ENCODE peak calls at places on chromosomes 7 and 10, in seven cellular contexts. V, L, F, E, K, U and A are unnamed samples.

GRCh38 chr10:119207713-119208552 is 562 bp downstream of the GRK5 start:
- DNase-seq in V (peak), E (peak), K (peak), U (peak), L (peak), F (no peak), A (peak)

GRCh38 chr10:121007264-121007663 is 156.1 kb downstream of the WDR11 start:
- DNase-seq in E (no peak), F (no peak), V (no peak), U (no peak), K (no peak), L (no peak), A (no peak)

GRCh38 chr10:60649485-60650271 is 128.6 kb upstream of the CDK1 start:
- DNase-seq in U (no peak), K (no peak), F (no peak), L (no peak), E (no peak), V (no peak), A (no peak)

GRCh38 chr7:73507556-73507955 is 14.5 kb downstream of the BAZ1B start:
- DNase-seq in U (no peak), K (no peak), F (no peak), V (no peak), E (no peak), L (no peak), A (no peak)

GRCh38 chr7:92809397-92810241 is 26.8 kb downstream of the CDK6 start:
- DNase-seq in U (peak), E (peak), K (peak), L (peak), F (no peak), V (peak), A (peak)

GRCh38 chr7:30894866-30895408 is 16.7 kb upstream of the AQP1 start:
- DNase-seq in V (no peak), U (no peak), E (no peak), L (no peak), K (no peak), F (no peak), A (no peak)

GRCh38 chr10:83458611-83459010 is 680.7 kb upstream of the GHITM start:
- DNase-seq in L (no peak), F (no peak), E (no peak), V (no peak), K (no peak), U (no peak), A (no peak)

GRCh38 chr10:126408953-126409641 is 20.8 kb upstream of the ADAM12 start:
- DNase-seq in V (no peak), E (no peak), K (no peak), U (no peak), F (no peak), L (no peak), A (no peak)

GRCh38 chr7:105830405-105831218 is 45.8 kb downstream of the ATXN7L1 start:
- DNase-seq in F (no peak), K (no peak), L (no peak), U (peak), E (no peak), V (no peak), A (peak)

GRCh38 chr10:61608255-61609040 is 54.3 kb upstream of the CABCOCO1 start:
- DNase-seq in F (no peak), L (no peak), E (no peak), K (no peak), U (no peak), V (no peak), A (no peak)

GRCh38 chr7:68684246-68684850 is 913.9 kb upstream of the AUTS2 start:
- DNase-seq in K (no peak), F (no peak), E (no peak), U (peak), V (no peak), L (no peak), A (no peak)

GRCh38 chr10:9900765-9901164 is 1116.9 kb upstream of the CELF2 start:
- DNase-seq in U (no peak), F (no peak), V (no peak), L (no peak), K (no peak), E (no peak), A (no peak)

GRCh38 chr10:87705339-87705738 is 45.7 kb downstream of the PAPSS2 start:
- DNase-seq in K (no peak), U (peak), E (no peak), F (no peak), L (no peak), V (no peak), A (no peak)

GRCh38 chr10:12782537-12782936 is 219.0 kb downstream of the CCDC3 start:
- DNase-seq in F (no peak), V (peak), K (no peak), U (peak), E (peak), L (peak), A (peak)

GRCh38 chr10:9833871-9834454 is 1183.7 kb upstream of the CELF2 start:
- DNase-seq in K (no peak), L (no peak), E (no peak), V (no peak), F (no peak), U (no peak), A (no peak)

GRCh38 chr10:127424594-127425264 is 124.4 kb upstream of the NPS start:
- DNase-seq in K (no peak), L (no peak), V (no peak), U (peak), E (no peak), F (no peak), A (no peak)

GRCh38 chr7:10121641-10122040 is 852.0 kb upstream of the PHF14 start:
- DNase-seq in U (no peak), K (no peak), L (no peak), F (no peak), V (no peak), E (no peak), A (no peak)

GRCh38 chr10:117541405-117541908 is 1.1 kb upstream of the EMX2 start:
- DNase-seq in L (no peak), F (no peak), K (no peak), U (no peak), V (peak), E (no peak), A (no peak)

GRCh38 chr10:133315847-133316246 is 7.1 kb downstream of the ZNF511 start:
- DNase-seq in V (no peak), K (no peak), L (no peak), U (no peak), F (no peak), E (no peak), A (no peak)

GRCh38 chr10:97792058-97792721 is 20.4 kb upstream of the SFRP5 start:
- DNase-seq in K (peak), E (peak), F (peak), L (peak), U (peak), V (peak), A (peak)

GRCh38 chr7:151087247-151088018 is 1.2 kb downstream of the AGAP3 start:
- DNase-seq in U (peak), F (no peak), K (peak), V (peak), E (peak), L (peak), A (peak)

DNA sequence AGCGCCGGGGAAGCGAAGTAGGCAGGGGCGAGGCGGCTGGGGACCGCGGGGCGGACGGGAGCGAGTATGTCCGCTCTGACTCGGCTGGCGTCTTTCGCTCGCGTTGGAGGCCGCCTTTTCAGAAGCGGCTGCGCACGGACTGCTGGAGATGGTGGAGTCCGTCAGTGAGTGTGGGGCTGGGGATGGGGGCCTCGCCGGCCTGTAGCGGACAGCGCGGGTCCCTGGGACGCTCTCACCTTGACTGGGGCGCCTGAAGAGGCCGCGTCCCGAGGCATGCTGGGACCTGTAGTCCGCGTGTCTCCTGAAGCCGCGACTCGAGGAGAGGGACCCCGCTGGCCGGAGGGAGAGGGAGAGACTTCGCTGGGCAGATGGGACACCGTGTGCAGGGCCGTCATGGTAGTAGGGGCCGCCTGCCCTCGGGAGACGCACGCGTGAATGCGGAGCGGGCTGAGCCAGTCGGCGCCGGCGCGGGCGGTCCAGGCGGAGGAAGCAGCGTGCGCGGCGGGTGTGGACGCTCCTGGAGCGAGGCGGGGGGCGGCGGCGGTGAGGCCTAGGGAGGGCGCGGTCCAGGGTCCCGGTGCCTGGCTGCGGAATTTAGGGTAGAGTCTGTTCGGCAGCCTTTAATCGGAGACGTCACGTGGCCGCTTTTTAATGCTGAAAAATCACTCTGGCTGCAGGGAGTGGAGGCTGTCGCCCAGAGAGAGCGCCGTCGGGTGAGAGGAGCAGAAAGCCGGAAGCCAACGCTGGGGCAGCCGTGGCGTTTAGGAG is at the start of gene NDUFB2:
- DNase-seq in L (peak), E (peak), U (peak), K (peak), F (peak), V (peak), A (peak)
- TF ChIP-seq POLR2A in L (no peak), E (peak), U (peak), K (peak), F (peak), V (peak), A (peak)

DNA sequence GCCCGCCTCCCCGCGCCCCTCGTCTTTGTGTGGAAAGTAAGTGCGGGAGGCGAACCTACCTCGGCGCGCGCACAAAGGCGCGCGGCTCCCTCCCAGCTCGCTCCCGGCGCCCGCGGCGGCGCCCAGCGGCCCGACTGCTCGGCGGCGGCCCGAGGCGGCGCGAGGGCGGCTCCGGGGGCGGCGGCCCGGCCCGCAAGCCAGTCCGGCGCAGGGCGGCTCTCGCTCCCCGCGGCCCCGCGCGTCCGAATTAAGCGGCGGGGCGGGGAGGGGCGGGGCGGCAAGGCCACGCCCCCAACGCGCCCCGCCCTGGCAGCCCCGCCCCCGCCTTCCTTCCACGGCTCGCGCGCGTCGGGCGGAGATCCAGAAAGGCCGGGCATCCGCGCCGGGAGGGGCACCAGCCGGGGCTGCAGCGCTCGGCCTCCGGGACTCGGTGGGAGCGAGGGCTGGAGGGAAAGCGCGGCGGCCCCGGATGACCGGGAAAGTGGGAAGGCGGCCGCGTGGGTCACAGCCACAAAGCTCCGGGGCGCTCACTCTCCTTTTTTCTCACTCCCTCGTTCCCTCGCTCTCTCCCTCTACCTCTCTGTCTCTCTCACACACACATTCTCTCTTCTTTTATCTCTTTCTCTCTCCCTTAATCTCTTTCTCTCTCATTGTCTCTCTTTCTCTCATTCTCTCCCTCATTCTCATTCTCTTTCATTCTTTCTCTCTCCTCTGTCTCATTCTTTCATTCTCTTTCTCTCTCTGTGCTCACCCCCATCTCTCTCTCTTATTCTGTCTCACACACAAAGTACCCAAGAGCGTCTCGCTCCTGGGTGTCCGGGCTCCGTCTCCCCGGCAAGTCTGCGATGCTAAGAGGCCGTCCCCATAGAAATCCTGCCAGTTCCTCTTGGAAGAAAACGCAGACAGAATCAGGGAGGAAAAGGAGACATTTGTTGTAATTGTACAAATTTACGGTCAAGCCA is 170.2 kb downstream of the FAM107B start:
- DNase-seq in L (peak), E (peak), V (peak), K (peak), F (peak), U (peak), A (peak)
- TF ChIP-seq POLR2A in L (no peak), E (peak), V (no peak), K (peak), F (no peak), U (peak), A (peak)

GRCh38 chr7:100675581-100676350 is 2.2 kb downstream of the GNB2 start:
- DNase-seq in U (peak), V (peak), L (peak), E (peak), F (peak), K (peak), A (peak)

GRCh38 chr7:100674441-100675407 is 1.2 kb downstream of the GNB2 start:
- DNase-seq in U (no peak), F (no peak), V (no peak), L (no peak), K (peak), E (peak), A (no peak)

GRCh38 chr7:100673302-100673941 is at the start of gene GNB2:
- DNase-seq in U (peak), V (peak), L (peak), K (peak), F (peak), E (peak), A (peak)

GRCh38 chr7:100671353-100672327 is 1.9 kb upstream of the GNB2 start:
- DNase-seq in L (no peak), V (no peak), E (no peak), F (no peak), K (peak), U (no peak), A (no peak)

GRCh38 chr7:100673942-100674431 is 447 bp downstream of the GNB2 start:
- DNase-seq in F (no peak), U (no peak), V (peak), K (peak), E (peak), L (no peak), A (no peak)
- TF ChIP-seq POLR2A in F (no peak), U (no peak), V (peak), K (peak), E (no peak), L (no peak), A (peak)

DNA sequence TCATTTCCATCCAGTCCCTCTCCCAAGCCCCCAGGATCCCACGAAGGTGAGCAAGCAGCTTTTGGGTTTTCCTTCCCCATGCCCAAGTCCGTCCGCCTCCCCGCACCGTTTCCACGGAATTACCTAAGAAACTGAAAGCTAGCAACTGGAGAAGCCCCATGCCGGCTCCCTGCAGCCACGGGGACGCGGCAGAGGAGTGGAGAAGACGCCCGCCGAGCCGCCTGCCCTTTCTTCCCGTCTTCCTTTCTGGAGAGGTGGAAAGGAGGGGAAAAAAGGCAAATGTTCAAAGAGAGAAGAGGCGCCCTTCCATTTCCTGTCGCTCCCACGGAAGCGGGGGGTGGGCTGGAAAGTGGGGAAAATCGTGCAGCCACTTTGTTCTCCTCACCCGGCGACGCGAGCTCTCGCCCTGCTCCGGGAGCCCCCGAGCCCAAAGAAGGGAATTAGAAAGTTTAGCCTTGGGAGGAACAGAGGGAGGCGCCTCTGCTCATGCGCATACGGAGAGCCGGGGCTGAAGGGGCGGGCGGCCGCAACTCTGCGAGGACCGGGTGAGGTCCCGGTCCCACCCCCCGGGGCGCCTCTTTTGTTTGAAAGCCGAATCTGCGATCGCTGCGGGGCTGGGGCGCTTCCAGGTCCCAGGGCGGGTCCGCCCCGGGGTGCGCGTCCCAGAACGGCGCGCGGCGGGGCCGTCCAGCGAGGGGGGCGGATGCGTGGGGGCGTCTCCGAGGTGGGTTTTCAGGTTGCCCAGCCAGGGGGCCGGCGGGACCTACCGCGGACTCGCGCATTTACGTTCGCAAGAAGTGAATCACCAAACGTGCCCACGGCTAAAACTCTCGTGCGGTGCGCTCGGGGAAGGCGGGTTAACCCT is at the start of gene LAMB1:
- DNase-seq in E (peak), V (peak), K (peak), L (peak), F (no peak), U (peak), A (peak)
- TF ChIP-seq POLR2A in E (no peak), V (peak), K (peak), L (no peak), F (no peak), U (peak), A (peak)